ENCODE peak calls at places on chromosomes 16 and 17, in five cellular contexts. A is foreskin fibroblast, O is cardiac fibroblast, T is GM12865, S is hepatocyte. J is an unnamed sample.

GRCh38 chr16:88634141-88634993 is 4.0 kb upstream of the IL17C start:
- DNase-seq in A (peak), O (peak), T (peak), S (peak), J (peak)

GRCh38 chr17:72691601-72692000 is 400.9 kb downstream of the SLC39A11 start:
- DNase-seq in A (peak), O (peak), T (no peak), S (no peak), J (no peak)

GRCh38 chr17:76318586-76318985 is 10.5 kb upstream of the QRICH2 start:
- DNase-seq in A (peak), O (no peak), T (no peak), S (no peak), J (no peak)

GRCh38 chr17:48246623-48247022 is 139.1 kb downstream of the SNX11 start:
- DNase-seq in A (peak), O (peak), T (no peak), S (no peak), J (no peak)

GRCh38 chr17:81706232-81706611 is 3.1 kb downstream of the MRPL12 start:
- DNase-seq in A (no peak), O (no peak), T (no peak), S (no peak), J (no peak)

GRCh38 chr16:80463776-80464175 is 77.0 kb upstream of the DYNLRB2 start:
- DNase-seq in A (no peak), O (no peak), T (no peak), S (no peak), J (no peak)

GRCh38 chr16:87955302-87956168 is 4.3 kb downstream of the BANP start:
- DNase-seq in A (peak), O (no peak), T (no peak), S (no peak), J (no peak)

GRCh38 chr16:57781741-57782606 is 20.3 kb downstream of the KIFC3 start:
- DNase-seq in A (peak), O (no peak), T (no peak), S (peak), J (peak)

GRCh38 chr17:81491761-81492160 is 20.8 kb downstream of the ACTG1 start:
- DNase-seq in A (no peak), O (no peak), T (no peak), S (no peak), J (no peak)

GRCh38 chr16:48447428-48447827 is 62.2 kb upstream of the SIAH1 start:
- DNase-seq in A (no peak), O (no peak), T (no peak), S (no peak), J (no peak)

GRCh38 chr17:79023886-79024771 is at the start of gene C1QTNF1:
- DNase-seq in A (peak), O (peak), T (peak), S (peak), J (peak)

GRCh38 chr17:5669191-5669590 is 84.9 kb upstream of the NLRP1 start:
- DNase-seq in A (no peak), O (no peak), T (no peak), S (no peak), J (no peak)

GRCh38 chr17:949623-950338 is 29.8 kb downstream of the NXN start:
- DNase-seq in A (peak), O (no peak), T (no peak), S (no peak), J (no peak)

GRCh38 chr17:3558603-3559269 is 1.1 kb upstream of the TRPV3 start:
- DNase-seq in A (peak), O (peak), T (peak), S (no peak), J (peak)

GRCh38 chr17:5584383-5584951 is at the start of gene NLRP1:
- DNase-seq in A (peak), O (peak), T (peak), S (peak), J (peak)

GRCh38 chr17:80409626-80410025 is 5.3 kb upstream of the ENDOV start:
- DNase-seq in A (no peak), O (no peak), T (no peak), S (no peak), J (no peak)

GRCh38 chr17:59362811-59363205 is 31.4 kb downstream of the YPEL2 start:
- DNase-seq in A (no peak), O (no peak), T (no peak), S (no peak), J (peak)

GRCh38 chr17:49249292-49249794 is 18.8 kb upstream of the PHOSPHO1 start:
- DNase-seq in A (peak), O (peak), T (no peak), S (no peak), J (peak)

GRCh38 chr17:73467651-73468050 is 155.8 kb upstream of the CDC42EP4 start:
- DNase-seq in A (no peak), O (no peak), T (no peak), S (no peak), J (no peak)

GRCh38 chr16:69554495-69554894 is 11.3 kb upstream of the NFAT5 start:
- DNase-seq in A (no peak), O (no peak), T (peak), S (no peak), J (no peak)

GRCh38 chr16:16940351-16940750 is 530.4 kb downstream of the XYLT1 start:
- DNase-seq in A (no peak), O (no peak), T (no peak), S (no peak), J (no peak)

GRCh38 chr17:78589031-78589675 is 12.0 kb upstream of the DNAH17 start:
- DNase-seq in A (no peak), O (no peak), T (no peak), S (no peak), J (no peak)

GRCh38 chr17:14299261-14300093 is 1.4 kb upstream of the HS3ST3B1 start:
- DNase-seq in A (peak), O (peak), T (no peak), S (peak), J (peak)

GRCh38 chr16:9138731-9139501 is 47.5 kb downstream of the HAPSTR1 start:
- DNase-seq in A (peak), O (peak), T (peak), S (peak), J (peak)

GRCh38 chr16:20803561-20804214 is 2.6 kb downstream of the ERI2 start:
- DNase-seq in A (peak), O (no peak), T (no peak), S (no peak), J (no peak)

GRCh38 chr17:15954222-15954621 is 9.3 kb downstream of the ADORA2B start:
- DNase-seq in A (peak), O (peak), T (no peak), S (no peak), J (peak)

GRCh38 chr17:59469786-59470485 is 95.5 kb upstream of the DHX40 start:
- DNase-seq in A (no peak), O (no peak), T (no peak), S (no peak), J (no peak)

GRCh38 chr17:10196384-10196783 is 2.0 kb downstream of the GAS7 start:
- DNase-seq in A (no peak), O (no peak), T (no peak), S (no peak), J (no peak)
- H3K4me3 ChIP-seq in A (no peak), O (no peak), T (no peak), S (peak), J (no peak)

DNA sequence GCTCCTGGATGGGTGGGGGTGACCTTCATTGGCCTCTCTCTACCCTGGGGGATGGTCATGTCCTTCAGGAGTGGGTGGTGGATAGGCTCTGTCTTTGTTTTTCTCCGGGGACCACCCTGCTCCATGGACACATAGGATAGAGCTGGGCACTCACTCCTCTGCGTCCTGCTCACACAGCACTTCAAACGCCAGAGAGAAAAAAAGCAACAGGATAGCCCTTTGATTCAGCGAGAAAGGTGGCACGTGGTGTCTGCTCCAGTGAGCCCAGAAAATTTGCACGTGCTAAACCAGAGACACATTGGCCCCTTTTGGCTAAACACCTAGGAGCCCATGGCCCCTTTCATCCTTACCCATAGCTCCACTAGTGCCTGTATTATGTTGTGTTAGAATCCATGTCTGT is 90.3 kb downstream of the ASIC2 start:
- DNase-seq in A (no peak), O (no peak), T (no peak), S (no peak), J (no peak)
- TF ChIP-seq CTCF in A (no peak), O (no peak), T (no peak), S (no peak), J (no peak)

DNA sequence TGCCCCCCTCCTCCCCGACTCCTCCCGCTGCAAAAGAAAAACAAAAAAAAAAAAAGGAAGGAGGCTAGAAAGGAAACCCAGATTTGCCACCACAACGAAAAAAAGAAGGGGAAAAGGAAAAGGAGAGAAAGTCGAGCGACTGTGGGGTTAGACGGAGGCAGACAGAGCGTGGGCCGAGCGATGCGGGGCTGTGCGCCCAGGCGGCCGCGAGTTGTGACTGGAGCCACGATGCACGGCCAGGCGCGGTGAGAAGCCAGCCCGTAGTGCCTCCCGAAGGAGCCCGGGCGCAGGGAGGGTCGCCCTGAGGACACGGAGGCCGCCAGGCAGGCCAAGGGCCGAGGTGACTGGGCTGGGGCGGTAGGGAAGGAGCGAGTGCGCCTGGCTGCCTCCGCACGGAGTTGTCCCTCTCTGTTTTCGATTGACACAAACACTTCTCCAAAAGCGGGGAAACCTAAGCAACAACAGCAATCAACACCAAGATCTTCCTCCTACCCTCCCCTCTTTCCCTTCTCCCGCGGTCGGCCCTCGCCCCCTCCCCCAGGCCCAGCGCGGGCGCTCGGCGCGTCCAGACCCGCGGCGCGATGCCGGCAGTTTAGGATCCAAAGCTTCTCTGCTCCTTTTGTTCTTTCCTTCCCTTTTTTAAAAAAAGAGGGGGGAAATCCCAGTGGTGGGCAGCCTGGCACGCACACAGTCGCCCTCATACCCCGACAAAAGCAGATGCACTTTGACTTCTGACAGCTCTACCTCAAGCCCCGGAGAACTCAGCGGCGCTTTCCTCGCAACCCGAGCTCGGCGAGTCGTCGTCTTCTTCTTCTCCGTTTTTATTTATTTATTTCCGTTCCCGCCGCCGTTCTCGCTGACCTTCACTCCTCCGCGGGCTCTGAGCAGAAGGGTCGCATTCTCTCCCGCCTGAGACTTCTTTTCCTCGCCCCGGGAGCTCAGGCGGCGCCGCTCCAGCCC is at the start of gene LHX1:
- DNase-seq in A (peak), O (no peak), T (no peak), S (no peak), J (no peak)
- H3K4me3 ChIP-seq in A (no peak), O (no peak), T (peak), S (no peak), J (no peak)

GRCh38 chr16:878071-878784 is 77.7 kb upstream of the GNG13 start:
- DNase-seq in A (no peak), O (no peak), T (no peak), S (no peak), J (no peak)
- TF ChIP-seq CTCF in A (no peak), O (no peak), T (no peak), S (no peak), J (no peak)

GRCh38 chr17:43591750-43592562 is 45.8 kb upstream of the ETV4 start:
- DNase-seq in A (peak), O (peak), T (peak), S (peak), J (peak)
- H3K4me3 ChIP-seq in A (peak), O (no peak), T (no peak), S (no peak), J (no peak)